ENCODE peak calls at places on chromosomes 12 and 14, in seven cellular contexts. O, C, I, H, B, T and E are unnamed samples.
A peak's percentile ranks its signal among the peaks of the same experiment; 100 is the strongest.

GRCh38 chr14:93207468-93208308 is 632 bp downstream of the UBR7 start:
- DNase-seq in I (peak; percentile 78), B (peak; percentile 40), C (no peak), H (peak; percentile 68), O (no peak), T (no peak), E (no peak)

GRCh38 chr14:84541008-84541407 is 988.9 kb upstream of the FLRT2 start:
- DNase-seq in I (no peak), O (no peak), B (no peak), C (no peak), T (no peak), H (no peak), E (no peak)

GRCh38 chr12:57838594-57839302 is 7.8 kb downstream of the CTDSP2 start:
- DNase-seq in O (no peak), T (no peak), I (no peak), H (peak; percentile 76), C (no peak), B (no peak), E (no peak)

GRCh38 chr12:51820721-51821422 is 27.6 kb downstream of the FIGNL2 start:
- DNase-seq in C (no peak), B (peak; percentile 60), T (no peak), O (no peak), H (no peak), I (peak; percentile 84), E (peak; percentile 34)

GRCh38 chr14:53608369-53608768 is 348.3 kb downstream of the BMP4 start:
- DNase-seq in I (no peak), B (peak; percentile 47), O (no peak), T (peak; percentile 59), C (peak; percentile 74), H (no peak), E (no peak)

GRCh38 chr12:85448548-85449139 is 168.6 kb downstream of the ALX1 start:
- DNase-seq in T (no peak), B (no peak), H (peak; percentile 42), O (no peak), C (no peak), I (no peak), E (no peak)

GRCh38 chr12:79083181-79083580 is 218.6 kb downstream of the SYT1 start:
- DNase-seq in T (no peak), O (no peak), H (peak; percentile 1), I (peak; percentile 50), C (no peak), B (no peak), E (no peak)

GRCh38 chr14:77612011-77612620 is 4.3 kb downstream of the SPTLC2 start:
- DNase-seq in O (no peak), H (peak; percentile 38), B (no peak), I (peak; percentile 24), T (no peak), C (no peak), E (no peak)

GRCh38 chr12:22101749-22102243 is 55.8 kb downstream of the CMAS start:
- DNase-seq in T (no peak), C (no peak), O (no peak), B (no peak), I (no peak), H (peak; percentile 78), E (no peak)

GRCh38 chr12:119008691-119009221 is 27.4 kb downstream of the SRRM4 start:
- DNase-seq in B (peak; percentile 25), H (no peak), O (no peak), C (no peak), T (no peak), I (peak; percentile 56), E (no peak)

GRCh38 chr12:59710004-59710628 is 114.3 kb downstream of the SLC16A7 start:
- DNase-seq in C (no peak), I (no peak), O (no peak), H (no peak), B (no peak), T (no peak), E (no peak)

GRCh38 chr12:57452937-57453509 is 2.1 kb upstream of the INHBE start:
- DNase-seq in B (peak; percentile 82), T (peak; percentile 86), I (peak; percentile 95), O (peak; percentile 73), C (no peak), H (peak; percentile 75), E (peak; percentile 69)

GRCh38 chr12:132558861-132559623 is 51.3 kb downstream of the LRCOL1 start:
- DNase-seq in H (no peak), C (no peak), B (no peak), T (no peak), O (no peak), I (no peak), E (no peak)

GRCh38 chr14:99382071-99382640 is 98.5 kb downstream of the SETD3 start:
- DNase-seq in H (no peak), I (no peak), O (no peak), C (no peak), B (no peak), T (no peak), E (no peak)

GRCh38 chr14:105854600-105855245 is 328.3 kb downstream of the TMEM121 start:
- DNase-seq in I (no peak), T (peak; percentile 50), H (no peak), B (no peak), C (no peak), O (no peak), E (no peak)

DNA sequence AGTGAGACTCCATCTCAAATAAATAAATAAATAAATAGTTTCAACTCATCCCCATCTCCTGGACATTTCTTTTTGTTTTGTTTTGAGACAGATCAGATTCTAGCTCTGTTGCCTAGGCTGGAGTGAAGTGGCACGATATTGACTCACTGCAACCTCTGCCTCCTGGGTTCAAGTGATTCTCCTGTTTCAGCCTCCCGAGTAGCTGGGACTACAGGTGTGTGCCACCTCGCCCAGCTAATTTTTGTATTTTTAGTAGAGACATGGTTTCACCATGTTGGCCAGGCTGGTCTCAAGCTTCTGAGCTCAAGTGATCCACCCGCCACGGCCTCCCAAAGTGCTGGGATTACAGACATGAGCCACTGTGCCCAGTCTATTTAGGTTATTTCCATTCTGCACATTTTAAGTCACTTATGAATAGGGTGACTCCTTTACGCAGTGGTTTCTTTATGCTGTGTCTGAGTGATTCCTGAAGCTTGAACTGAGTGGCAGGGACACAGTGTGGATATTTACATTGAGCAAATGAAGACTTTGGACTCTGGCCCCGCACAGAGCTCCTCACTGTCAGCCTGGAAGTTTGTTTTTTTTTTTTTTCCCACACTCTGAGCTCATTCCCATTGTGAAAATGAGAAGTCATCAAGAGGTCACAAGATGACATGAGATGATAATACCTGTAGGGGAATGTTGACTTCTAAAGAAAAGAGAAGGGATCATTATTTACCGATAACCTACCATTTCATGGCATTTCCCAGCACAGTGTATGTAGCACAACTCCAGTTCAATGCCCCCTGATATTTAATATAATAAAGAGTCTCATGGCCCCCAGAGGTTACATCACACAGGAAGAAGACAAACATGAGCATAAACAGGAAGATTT is 72.6 kb downstream of the TBX3 start:
- DNase-seq in C (no peak), I (no peak), O (peak; percentile 100), H (no peak), B (no peak), T (no peak), E (peak; percentile 31)
- TF ChIP-seq CTCF in C (no peak), I (no peak), O (no peak), H (no peak), B (no peak), T (no peak), E (no peak)

GRCh38 chr12:81468206-81468605 is 290.9 kb downstream of the PPFIA2 start:
- DNase-seq in O (no peak), T (no peak), H (no peak), C (no peak), B (no peak), I (no peak), E (no peak)
- H3K4me1 ChIP-seq in O (no peaks in the 10 kb centered on the region), T (no peaks in the 10 kb centered on the region), H (no peaks in the 10 kb centered on the region), C (no peaks in the 10 kb centered on the region), B (no peaks in the 10 kb centered on the region), I (no peaks in the 10 kb centered on the region), E (no peaks in the 10 kb centered on the region)

GRCh38 chr12:122206111-122206881 is 2.8 kb downstream of the B3GNT4 start:
- DNase-seq in T (peak; percentile 57), I (no peak), H (no peak), O (no peak), B (no peak), C (no peak), E (no peak)
- TF ChIP-seq POLR2AphosphoS5 in T (no peak), I (peak; percentile 9), H (no peak), O (no peak), B (no peak), C (no peak), E (no peak)

GRCh38 chr14:91983571-91983970 is 36.1 kb upstream of the FBLN5 start:
- DNase-seq in O (no peak), C (no peak), B (no peak), I (no peak), T (no peak), H (peak; percentile 82), E (no peak)
- TF ChIP-seq CTCF in O (no peak), C (no peak), B (no peak), I (no peak), T (no peak), H (no peak), E (no peak)

DNA sequence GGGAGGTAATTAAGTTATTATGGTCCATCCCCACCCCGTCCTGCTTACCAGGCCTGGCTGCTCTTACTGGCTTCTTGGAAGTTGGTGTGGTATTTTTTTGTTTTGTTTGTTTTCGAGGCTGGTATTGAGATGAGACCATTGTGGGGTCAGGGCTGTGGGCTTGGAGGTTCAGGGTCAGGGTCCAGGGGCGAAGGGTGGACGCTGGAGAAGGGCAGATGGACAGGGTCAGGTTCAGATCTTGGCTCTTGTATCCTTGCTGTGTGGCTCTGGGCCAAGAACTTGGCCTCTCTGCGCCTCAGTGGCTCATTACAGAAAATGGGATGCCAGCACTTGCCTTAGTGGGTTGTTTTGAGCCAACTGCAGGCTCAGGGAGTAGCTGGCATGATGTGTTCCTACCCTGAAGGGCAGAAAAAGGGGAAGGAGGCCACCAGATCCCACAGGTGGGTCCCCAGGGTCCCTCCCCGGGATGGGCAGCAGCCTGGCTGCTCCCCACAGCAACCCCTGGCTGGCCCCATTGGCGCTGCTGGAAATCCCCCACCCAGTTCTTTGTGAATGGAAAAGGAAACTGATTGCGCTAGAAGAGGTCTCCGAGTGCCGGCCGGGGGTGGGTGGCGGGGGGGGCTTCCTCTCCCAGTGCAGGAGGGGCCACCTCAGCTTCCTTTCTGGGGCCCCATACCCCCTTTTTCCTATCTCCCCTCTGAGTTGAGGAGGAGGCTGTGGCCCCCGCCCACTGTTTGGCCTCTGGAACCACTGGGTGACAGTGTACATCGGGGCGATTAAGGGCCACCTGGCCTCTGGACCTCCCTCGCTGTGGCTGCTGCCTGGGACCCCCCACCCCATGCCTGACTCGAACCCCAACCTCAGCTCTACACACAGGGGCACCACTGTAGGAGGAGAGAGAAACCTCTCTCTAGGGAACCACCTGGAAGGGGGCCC is 25.0 kb downstream of the SH2B3 start:
- DNase-seq in I (no peak), O (no peak), H (peak; percentile 73), B (no peak), T (no peak), C (no peak), E (no peak)
- H3K4me1 ChIP-seq in I (peaks cover 43% of the 10 kb centered on the region), O (peaks cover 30% of the 10 kb centered on the region), H (peaks cover 92% of the 10 kb centered on the region), B (peaks cover 78% of the 10 kb centered on the region), T (peaks cover 64% of the 10 kb centered on the region), C (peaks cover 10% of the 10 kb centered on the region), E (peaks cover 3% of the 10 kb centered on the region)

DNA sequence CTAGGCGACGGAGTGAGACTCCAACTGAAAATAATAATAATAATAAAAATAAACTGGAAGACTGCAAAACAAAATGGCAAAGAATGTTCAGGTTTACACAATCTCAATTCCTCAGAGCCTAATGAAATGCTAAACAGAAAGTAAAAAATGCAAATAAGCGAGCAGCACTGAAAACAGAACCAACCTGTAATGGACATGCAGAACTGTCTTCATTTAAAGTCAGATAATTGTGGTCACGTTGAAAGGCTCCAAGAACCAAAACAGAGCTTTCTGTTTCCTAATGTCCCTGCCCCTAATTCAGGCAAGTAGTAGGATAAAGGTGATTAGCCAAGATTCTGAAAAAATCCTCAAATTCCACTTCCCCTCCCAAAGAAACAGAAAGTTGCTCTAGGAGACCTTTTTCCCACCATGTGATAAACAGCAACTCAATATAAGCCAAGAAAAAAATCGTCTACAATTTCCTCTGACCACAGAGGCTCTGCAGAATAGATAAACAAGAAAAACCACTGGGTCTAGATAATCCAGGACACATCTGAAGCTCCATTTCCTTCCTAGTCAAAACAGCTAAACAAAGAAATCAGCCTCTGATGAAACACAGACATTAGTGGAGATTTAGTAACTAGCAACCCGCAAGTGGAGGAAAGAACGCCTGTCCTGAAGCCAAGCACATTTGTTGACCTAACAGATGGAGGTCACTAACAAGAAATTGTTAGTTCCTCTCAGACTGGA is 3.0 kb downstream of the MIS18BP1 start:
- DNase-seq in H (peak; percentile 75), C (no peak), B (no peak), T (no peak), O (peak; percentile 29), I (no peak), E (no peak)
- TF ChIP-seq POLR2AphosphoS5 in H (no peak), C (no peak), B (peak; percentile 37), T (no peak), O (no peak), I (no peak), E (peak; percentile 9)